ENCODE peak calls at places on chromosomes 7 and 10, in eight cellular contexts. One of them, this sample, is unnamed.

GRCh38 chr7:75888464-75889222 is 9.8 kb downstream of the RHBDD2 start:
- DNase-seq in GM12865: no peak
- DNase-seq in GM23248: no peak
- DNase-seq in fibroblast of mammary gland: no peak
- DNase-seq in CD8-positive, alpha-beta memory T cell: no peak
- DNase-seq in fibroblast of the aortic adventitia: no peak
- DNase-seq in HepG2: no peak
- DNase-seq in left ventricle myocardium inferior: peak
- DNase-seq in this sample: peak

GRCh38 chr7:98754041-98754479 is 115.8 kb downstream of the TMEM130 start:
- DNase-seq in GM12865: peak
- DNase-seq in GM23248: no peak
- DNase-seq in fibroblast of mammary gland: no peak
- DNase-seq in CD8-positive, alpha-beta memory T cell: no peak
- DNase-seq in fibroblast of the aortic adventitia: no peak
- DNase-seq in HepG2: no peak
- DNase-seq in left ventricle myocardium inferior: no peak
- DNase-seq in this sample: no peak

GRCh38 chr7:121037828-121038716 is 49.6 kb downstream of the CPED1 start:
- DNase-seq in GM12865: no peak
- DNase-seq in GM23248: no peak
- DNase-seq in fibroblast of mammary gland: no peak
- DNase-seq in CD8-positive, alpha-beta memory T cell: no peak
- DNase-seq in fibroblast of the aortic adventitia: no peak
- DNase-seq in HepG2: no peak
- DNase-seq in left ventricle myocardium inferior: no peak
- DNase-seq in this sample: no peak

GRCh38 chr10:17835688-17836087 is 26.5 kb downstream of the MRC1 start:
- DNase-seq in GM12865: no peak
- DNase-seq in GM23248: peak
- DNase-seq in fibroblast of mammary gland: peak
- DNase-seq in CD8-positive, alpha-beta memory T cell: no peak
- DNase-seq in fibroblast of the aortic adventitia: peak
- DNase-seq in HepG2: no peak
- DNase-seq in left ventricle myocardium inferior: no peak
- DNase-seq in this sample: no peak

GRCh38 chr10:93440591-93441012 is 41.5 kb downstream of the MYOF start:
- DNase-seq in GM12865: no peak
- DNase-seq in GM23248: peak
- DNase-seq in fibroblast of mammary gland: peak
- DNase-seq in CD8-positive, alpha-beta memory T cell: no peak
- DNase-seq in fibroblast of the aortic adventitia: peak
- DNase-seq in HepG2: no peak
- DNase-seq in left ventricle myocardium inferior: no peak
- DNase-seq in this sample: no peak

GRCh38 chr10:28623483-28623882 is 53.8 kb upstream of the BAMBI start:
- DNase-seq in GM12865: no peak
- DNase-seq in GM23248: no peak
- DNase-seq in fibroblast of mammary gland: no peak
- DNase-seq in CD8-positive, alpha-beta memory T cell: no peak
- DNase-seq in fibroblast of the aortic adventitia: no peak
- DNase-seq in HepG2: no peak
- DNase-seq in left ventricle myocardium inferior: no peak
- DNase-seq in this sample: no peak

GRCh38 chr7:64685741-64686140 is 19.8 kb downstream of the ZNF107 start:
- DNase-seq in GM12865: no peak
- DNase-seq in GM23248: no peak
- DNase-seq in fibroblast of mammary gland: no peak
- DNase-seq in CD8-positive, alpha-beta memory T cell: no peak
- DNase-seq in fibroblast of the aortic adventitia: no peak
- DNase-seq in HepG2: no peak
- DNase-seq in left ventricle myocardium inferior: no peak
- DNase-seq in this sample: no peak

GRCh38 chr10:12434277-12434676 is 84.9 kb downstream of the CAMK1D start:
- DNase-seq in GM12865: no peak
- DNase-seq in GM23248: no peak
- DNase-seq in fibroblast of mammary gland: no peak
- DNase-seq in CD8-positive, alpha-beta memory T cell: no peak
- DNase-seq in fibroblast of the aortic adventitia: no peak
- DNase-seq in HepG2: no peak
- DNase-seq in left ventricle myocardium inferior: no peak
- DNase-seq in this sample: no peak

GRCh38 chr10:50033481-50033880 is 34.3 kb upstream of the WASHC2A start:
- DNase-seq in GM12865: no peak
- DNase-seq in GM23248: peak
- DNase-seq in fibroblast of mammary gland: peak
- DNase-seq in CD8-positive, alpha-beta memory T cell: no peak
- DNase-seq in fibroblast of the aortic adventitia: peak
- DNase-seq in HepG2: no peak
- DNase-seq in left ventricle myocardium inferior: no peak
- DNase-seq in this sample: no peak

GRCh38 chr10:127398967-127399350 is 150.2 kb upstream of the NPS start:
- DNase-seq in GM12865: no peak
- DNase-seq in GM23248: no peak
- DNase-seq in fibroblast of mammary gland: no peak
- DNase-seq in CD8-positive, alpha-beta memory T cell: no peak
- DNase-seq in fibroblast of the aortic adventitia: no peak
- DNase-seq in HepG2: no peak
- DNase-seq in left ventricle myocardium inferior: no peak
- DNase-seq in this sample: no peak

GRCh38 chr10:124000792-124001201 is 92.6 kb downstream of the CHST15 start:
- DNase-seq in GM12865: no peak
- DNase-seq in GM23248: peak
- DNase-seq in fibroblast of mammary gland: peak
- DNase-seq in CD8-positive, alpha-beta memory T cell: no peak
- DNase-seq in fibroblast of the aortic adventitia: peak
- DNase-seq in HepG2: no peak
- DNase-seq in left ventricle myocardium inferior: no peak
- DNase-seq in this sample: peak

GRCh38 chr10:61786728-61787127 is 114.8 kb upstream of the ARID5B start:
- DNase-seq in GM12865: peak
- DNase-seq in GM23248: peak
- DNase-seq in fibroblast of mammary gland: peak
- DNase-seq in CD8-positive, alpha-beta memory T cell: no peak
- DNase-seq in fibroblast of the aortic adventitia: peak
- DNase-seq in HepG2: no peak
- DNase-seq in left ventricle myocardium inferior: no peak
- DNase-seq in this sample: no peak

GRCh38 chr10:75395171-75395954 is 6.2 kb downstream of the ZNF503 start:
- DNase-seq in GM12865: no peak
- DNase-seq in GM23248: peak
- DNase-seq in fibroblast of mammary gland: peak
- DNase-seq in CD8-positive, alpha-beta memory T cell: no peak
- DNase-seq in fibroblast of the aortic adventitia: peak
- DNase-seq in HepG2: no peak
- DNase-seq in left ventricle myocardium inferior: peak
- DNase-seq in this sample: peak

GRCh38 chr10:92839191-92840085 is 8.9 kb upstream of the EXOC6 start:
- DNase-seq in GM12865: peak
- DNase-seq in GM23248: peak
- DNase-seq in fibroblast of mammary gland: peak
- DNase-seq in CD8-positive, alpha-beta memory T cell: peak
- DNase-seq in fibroblast of the aortic adventitia: peak
- DNase-seq in HepG2: peak
- DNase-seq in left ventricle myocardium inferior: peak
- DNase-seq in this sample: peak

GRCh38 chr7:36456135-36456534 is 66.5 kb downstream of the ANLN start:
- DNase-seq in GM12865: no peak
- DNase-seq in GM23248: no peak
- DNase-seq in fibroblast of mammary gland: no peak
- DNase-seq in CD8-positive, alpha-beta memory T cell: no peak
- DNase-seq in fibroblast of the aortic adventitia: no peak
- DNase-seq in HepG2: no peak
- DNase-seq in left ventricle myocardium inferior: no peak
- DNase-seq in this sample: no peak

GRCh38 chr10:44952779-44953231 is 6.8 kb upstream of the RASSF4 start:
- DNase-seq in GM12865: no peak
- DNase-seq in GM23248: no peak
- DNase-seq in fibroblast of mammary gland: no peak
- DNase-seq in CD8-positive, alpha-beta memory T cell: no peak
- DNase-seq in fibroblast of the aortic adventitia: no peak
- DNase-seq in HepG2: peak
- DNase-seq in left ventricle myocardium inferior: no peak
- DNase-seq in this sample: no peak

DNA sequence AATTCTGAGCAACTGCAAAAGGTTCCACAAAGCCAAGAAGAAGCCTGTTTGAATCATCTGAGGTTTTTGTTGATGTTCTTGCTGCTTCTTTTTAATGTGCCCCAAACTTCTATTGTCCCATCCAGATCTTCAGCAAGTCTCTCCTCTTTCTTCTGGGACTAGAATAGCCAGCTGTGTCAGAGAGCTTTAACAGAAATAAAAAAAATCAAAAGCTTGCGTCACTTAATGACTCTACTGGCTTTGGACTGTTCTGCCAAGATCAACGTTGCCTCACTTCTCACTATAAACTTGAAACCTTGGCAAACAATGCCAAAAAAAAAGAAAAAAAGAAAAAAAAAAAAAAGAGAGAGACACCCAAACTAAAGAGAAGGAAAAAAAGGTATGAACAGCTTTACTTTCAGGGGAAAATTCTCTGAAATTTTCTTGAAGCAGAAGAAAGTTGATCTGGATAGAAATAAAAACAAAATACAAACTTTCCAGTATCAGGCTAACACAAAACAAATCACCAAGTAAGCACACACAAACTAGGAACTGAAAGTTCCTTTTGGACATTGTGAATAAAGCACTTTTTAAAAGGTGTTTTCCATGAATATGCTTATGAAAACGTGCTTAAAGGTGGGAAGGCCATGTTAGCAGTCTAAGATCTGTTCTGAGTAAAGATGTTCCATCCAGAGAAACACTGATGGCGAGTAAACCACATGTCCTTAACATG is 14.8 kb downstream of the USP54 start:
- DNase-seq in GM12865: peak
- DNase-seq in GM23248: peak
- DNase-seq in fibroblast of mammary gland: peak
- DNase-seq in CD8-positive, alpha-beta memory T cell: no peak
- DNase-seq in fibroblast of the aortic adventitia: peak
- DNase-seq in HepG2: peak
- DNase-seq in left ventricle myocardium inferior: no peak
- DNase-seq in this sample: no peak
- H3K4me3 ChIP-seq in GM12865: no peak
- H3K4me3 ChIP-seq in GM23248: no peak
- H3K4me3 ChIP-seq in fibroblast of mammary gland: no peak
- H3K4me3 ChIP-seq in CD8-positive, alpha-beta memory T cell: no peak
- H3K4me3 ChIP-seq in fibroblast of the aortic adventitia: peak
- H3K4me3 ChIP-seq in HepG2: no peak
- H3K4me3 ChIP-seq in left ventricle myocardium inferior: peak
- H3K4me3 ChIP-seq in this sample: peak

GRCh38 chr10:132036887-132037675 is 28.7 kb upstream of the JAKMIP3 start:
- DNase-seq in GM12865: no peak
- DNase-seq in GM23248: no peak
- DNase-seq in fibroblast of mammary gland: no peak
- DNase-seq in CD8-positive, alpha-beta memory T cell: no peak
- DNase-seq in fibroblast of the aortic adventitia: no peak
- DNase-seq in HepG2: no peak
- DNase-seq in left ventricle myocardium inferior: peak
- DNase-seq in this sample: no peak
- H3K4me3 ChIP-seq in GM12865: no peak
- H3K4me3 ChIP-seq in GM23248: peak
- H3K4me3 ChIP-seq in fibroblast of mammary gland: no peak
- H3K4me3 ChIP-seq in CD8-positive, alpha-beta memory T cell: no peak
- H3K4me3 ChIP-seq in fibroblast of the aortic adventitia: no peak
- H3K4me3 ChIP-seq in HepG2: peak
- H3K4me3 ChIP-seq in left ventricle myocardium inferior: peak
- H3K4me3 ChIP-seq in this sample: no peak

DNA sequence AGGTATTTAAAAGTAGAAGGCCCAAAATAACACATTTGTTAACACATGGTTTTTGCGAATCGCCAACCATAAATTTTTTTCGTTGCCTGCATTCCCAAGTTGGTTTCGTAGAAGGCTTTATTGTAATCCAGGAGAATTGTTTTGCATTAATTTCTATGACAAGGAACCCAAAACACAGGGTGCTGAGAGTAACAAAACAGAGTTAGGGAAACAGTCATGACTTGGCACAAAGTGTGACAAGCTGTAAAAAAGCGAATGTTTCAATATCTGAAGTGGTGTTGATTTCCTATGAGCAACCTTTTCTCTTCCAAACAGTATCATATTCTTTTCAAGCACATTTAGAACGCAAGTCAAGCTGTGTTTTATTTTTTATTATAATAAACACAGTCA is 63.6 kb downstream of the C10orf67 start:
- DNase-seq in GM12865: no peak
- DNase-seq in GM23248: no peak
- DNase-seq in fibroblast of mammary gland: no peak
- DNase-seq in CD8-positive, alpha-beta memory T cell: no peak
- DNase-seq in fibroblast of the aortic adventitia: no peak
- DNase-seq in HepG2: no peak
- DNase-seq in left ventricle myocardium inferior: no peak
- DNase-seq in this sample: no peak
- H3K4me3 ChIP-seq in GM12865: no peak
- H3K4me3 ChIP-seq in GM23248: no peak
- H3K4me3 ChIP-seq in fibroblast of mammary gland: no peak
- H3K4me3 ChIP-seq in CD8-positive, alpha-beta memory T cell: no peak
- H3K4me3 ChIP-seq in fibroblast of the aortic adventitia: no peak
- H3K4me3 ChIP-seq in HepG2: no peak
- H3K4me3 ChIP-seq in left ventricle myocardium inferior: no peak
- H3K4me3 ChIP-seq in this sample: no peak

GRCh38 chr10:121598261-121599249 is at the start of gene FGFR2:
- DNase-seq in GM12865: peak
- DNase-seq in GM23248: peak
- DNase-seq in fibroblast of mammary gland: peak
- DNase-seq in CD8-positive, alpha-beta memory T cell: peak
- DNase-seq in fibroblast of the aortic adventitia: peak
- DNase-seq in HepG2: peak
- DNase-seq in left ventricle myocardium inferior: peak
- DNase-seq in this sample: peak
- H3K4me3 ChIP-seq in GM12865: no peak
- H3K4me3 ChIP-seq in GM23248: peak
- H3K4me3 ChIP-seq in fibroblast of mammary gland: no peak
- H3K4me3 ChIP-seq in CD8-positive, alpha-beta memory T cell: no peak
- H3K4me3 ChIP-seq in fibroblast of the aortic adventitia: peak
- H3K4me3 ChIP-seq in HepG2: peak
- H3K4me3 ChIP-seq in left ventricle myocardium inferior: peak
- H3K4me3 ChIP-seq in this sample: peak

GRCh38 chr10:101035314-101035713 is 4.3 kb downstream of the SFXN3 start:
- DNase-seq in GM12865: no peak
- DNase-seq in GM23248: no peak
- DNase-seq in fibroblast of mammary gland: no peak
- DNase-seq in CD8-positive, alpha-beta memory T cell: no peak
- DNase-seq in fibroblast of the aortic adventitia: no peak
- DNase-seq in HepG2: no peak
- DNase-seq in left ventricle myocardium inferior: no peak
- DNase-seq in this sample: no peak

GRCh38 chr10:101031796-101032636 is 982 bp downstream of the SFXN3 start:
- DNase-seq in GM12865: peak
- DNase-seq in GM23248: peak
- DNase-seq in fibroblast of mammary gland: peak
- DNase-seq in CD8-positive, alpha-beta memory T cell: peak
- DNase-seq in fibroblast of the aortic adventitia: peak
- DNase-seq in HepG2: peak
- DNase-seq in left ventricle myocardium inferior: peak
- DNase-seq in this sample: peak

GRCh38 chr10:101030492-101031127 is 319 bp downstream of the PDZD7 start:
- DNase-seq in GM12865: no peak
- DNase-seq in GM23248: no peak
- DNase-seq in fibroblast of mammary gland: no peak
- DNase-seq in CD8-positive, alpha-beta memory T cell: no peak
- DNase-seq in fibroblast of the aortic adventitia: no peak
- DNase-seq in HepG2: no peak
- DNase-seq in left ventricle myocardium inferior: no peak
- DNase-seq in this sample: no peak

GRCh38 chr10:101031128-101031795 is at the start of the genes PDZD7 and SFXN3:
- DNase-seq in GM12865: peak
- DNase-seq in GM23248: peak
- DNase-seq in fibroblast of mammary gland: peak
- DNase-seq in CD8-positive, alpha-beta memory T cell: peak
- DNase-seq in fibroblast of the aortic adventitia: peak
- DNase-seq in HepG2: peak
- DNase-seq in left ventricle myocardium inferior: peak
- DNase-seq in this sample: peak

GRCh38 chr10:101032637-101033201 is 1.7 kb downstream of the SFXN3 start:
- DNase-seq in GM12865: no peak
- DNase-seq in GM23248: peak
- DNase-seq in fibroblast of mammary gland: peak
- DNase-seq in CD8-positive, alpha-beta memory T cell: peak
- DNase-seq in fibroblast of the aortic adventitia: peak
- DNase-seq in HepG2: peak
- DNase-seq in left ventricle myocardium inferior: peak
- DNase-seq in this sample: peak
- H3K4me3 ChIP-seq in GM12865: no peak
- H3K4me3 ChIP-seq in GM23248: peak
- H3K4me3 ChIP-seq in fibroblast of mammary gland: peak
- H3K4me3 ChIP-seq in CD8-positive, alpha-beta memory T cell: peak
- H3K4me3 ChIP-seq in fibroblast of the aortic adventitia: peak
- H3K4me3 ChIP-seq in HepG2: peak
- H3K4me3 ChIP-seq in left ventricle myocardium inferior: peak
- H3K4me3 ChIP-seq in this sample: peak